ENCODE peak calls at places on chromosome 11, in ten cellular contexts. G is choroid plexus epithelial cell, E is transverse colon, R is brain microvascular endothelial cell, J is lung, M is cardiac muscle cell, U is heart right ventricle, F is AG10803, L is BJ, A is Caco-2. Y is an unnamed sample.

GRCh38 chr11:130112071-130112830 is 42.6 kb downstream of the APLP2 start:
- DNase-seq in G (peak), U (no peak), F (no peak), E (no peak), A (no peak), J (no peak), R (no peak), L (no peak), M (no peak), Y (no peak)

GRCh38 chr11:75191330-75191717 is 40.4 kb downstream of the SLCO2B1 start:
- DNase-seq in A (no peak), E (no peak), L (no peak), F (no peak), R (no peak), U (no peak), J (no peak), G (no peak), M (no peak), Y (no peak)

GRCh38 chr11:64556044-64556720 is 34.8 kb upstream of the SLC22A12 start:
- DNase-seq in R (no peak), G (no peak), E (no peak), M (no peak), J (no peak), F (no peak), L (no peak), A (no peak), U (no peak), Y (no peak)

GRCh38 chr11:61927501-61927900 is 10.1 kb upstream of the RAB3IL1 start:
- DNase-seq in R (peak), J (no peak), L (no peak), F (no peak), G (peak), E (no peak), M (no peak), U (no peak), A (no peak), Y (no peak)

GRCh38 chr11:95140397-95141030 is 50.9 kb downstream of the ENDOD1 start:
- DNase-seq in F (no peak), G (peak), A (no peak), J (no peak), U (no peak), R (peak), L (no peak), E (no peak), M (no peak), Y (no peak)

GRCh38 chr11:70323811-70324210 is 53.3 kb downstream of the PPFIA1 start:
- DNase-seq in E (no peak), M (no peak), A (no peak), G (peak), R (no peak), U (no peak), F (no peak), J (no peak), L (no peak), Y (no peak)

GRCh38 chr11:13972033-13972910 is 9.7 kb downstream of the SPON1 start:
- DNase-seq in A (peak), R (no peak), M (no peak), L (no peak), J (no peak), U (no peak), G (peak), E (no peak), F (peak), Y (no peak)

GRCh38 chr11:123519055-123519796 is 89.2 kb downstream of the GRAMD1B start:
- DNase-seq in E (no peak), J (no peak), L (no peak), M (no peak), A (no peak), R (peak), F (peak), U (no peak), G (no peak), Y (no peak)

GRCh38 chr11:115659061-115659963 is 155.1 kb upstream of the CADM1 start:
- DNase-seq in U (peak), L (no peak), R (no peak), G (no peak), M (peak), E (no peak), F (no peak), J (no peak), A (no peak), Y (peak)

GRCh38 chr11:16081756-16082531 is 274.4 kb downstream of the SOX6 start:
- DNase-seq in J (no peak), F (no peak), U (no peak), E (no peak), M (no peak), A (no peak), R (no peak), G (no peak), L (no peak), Y (no peak)

GRCh38 chr11:126011220-126011619 is 51.4 kb downstream of the CDON start:
- DNase-seq in U (no peak), F (no peak), J (no peak), G (no peak), L (no peak), R (no peak), E (no peak), M (peak), A (no peak), Y (no peak)

GRCh38 chr11:17489729-17490128 is 13.1 kb upstream of the ABCC8 start:
- DNase-seq in F (no peak), A (no peak), G (no peak), R (no peak), E (no peak), M (no peak), L (no peak), J (no peak), U (no peak), Y (no peak)

GRCh38 chr11:62988281-62988680 is 3.5 kb upstream of the SLC22A6 start:
- DNase-seq in L (no peak), M (no peak), U (no peak), F (no peak), E (no peak), G (no peak), J (no peak), A (no peak), R (no peak), Y (no peak)

GRCh38 chr11:1387961-1388762 is 1.6 kb upstream of the BRSK2 start:
- DNase-seq in R (no peak), G (no peak), J (peak), E (peak), M (peak), L (no peak), U (peak), F (no peak), A (peak), Y (no peak)

GRCh38 chr11:20089796-20090653 is 70.2 kb downstream of the DBX1 start:
- DNase-seq in G (peak), J (no peak), M (peak), E (no peak), L (no peak), R (peak), F (peak), U (no peak), A (peak), Y (no peak)

GRCh38 chr11:88704505-88704904 is 361.3 kb downstream of the GRM5 start:
- DNase-seq in E (no peak), A (no peak), J (no peak), M (peak), F (no peak), L (no peak), R (peak), U (no peak), G (peak), Y (no peak)

GRCh38 chr11:132655187-132655855 is 877.0 kb downstream of the OPCML start:
- DNase-seq in R (no peak), F (peak), E (no peak), M (no peak), G (no peak), J (no peak), U (no peak), L (no peak), A (no peak), Y (no peak)

GRCh38 chr11:65892661-65893317 is 2.3 kb downstream of the CCDC85B start:
- DNase-seq in M (no peak), A (no peak), L (no peak), J (no peak), E (no peak), G (no peak), R (no peak), U (no peak), F (no peak), Y (no peak)

GRCh38 chr11:65894034-65894591 is 3.6 kb downstream of the CCDC85B start:
- DNase-seq in M (no peak), A (no peak), F (no peak), R (no peak), E (no peak), U (peak), J (no peak), G (no peak), L (no peak), Y (no peak)

GRCh38 chr11:65888163-65888814 is at the start of gene FIBP:
- DNase-seq in U (peak), L (peak), F (peak), G (peak), M (peak), E (peak), R (peak), A (peak), J (peak), Y (peak)

GRCh38 chr11:65890324-65891179 is at the start of gene CCDC85B:
- DNase-seq in F (peak), E (peak), L (peak), J (peak), M (peak), U (peak), G (peak), A (peak), R (peak), Y (peak)

DNA sequence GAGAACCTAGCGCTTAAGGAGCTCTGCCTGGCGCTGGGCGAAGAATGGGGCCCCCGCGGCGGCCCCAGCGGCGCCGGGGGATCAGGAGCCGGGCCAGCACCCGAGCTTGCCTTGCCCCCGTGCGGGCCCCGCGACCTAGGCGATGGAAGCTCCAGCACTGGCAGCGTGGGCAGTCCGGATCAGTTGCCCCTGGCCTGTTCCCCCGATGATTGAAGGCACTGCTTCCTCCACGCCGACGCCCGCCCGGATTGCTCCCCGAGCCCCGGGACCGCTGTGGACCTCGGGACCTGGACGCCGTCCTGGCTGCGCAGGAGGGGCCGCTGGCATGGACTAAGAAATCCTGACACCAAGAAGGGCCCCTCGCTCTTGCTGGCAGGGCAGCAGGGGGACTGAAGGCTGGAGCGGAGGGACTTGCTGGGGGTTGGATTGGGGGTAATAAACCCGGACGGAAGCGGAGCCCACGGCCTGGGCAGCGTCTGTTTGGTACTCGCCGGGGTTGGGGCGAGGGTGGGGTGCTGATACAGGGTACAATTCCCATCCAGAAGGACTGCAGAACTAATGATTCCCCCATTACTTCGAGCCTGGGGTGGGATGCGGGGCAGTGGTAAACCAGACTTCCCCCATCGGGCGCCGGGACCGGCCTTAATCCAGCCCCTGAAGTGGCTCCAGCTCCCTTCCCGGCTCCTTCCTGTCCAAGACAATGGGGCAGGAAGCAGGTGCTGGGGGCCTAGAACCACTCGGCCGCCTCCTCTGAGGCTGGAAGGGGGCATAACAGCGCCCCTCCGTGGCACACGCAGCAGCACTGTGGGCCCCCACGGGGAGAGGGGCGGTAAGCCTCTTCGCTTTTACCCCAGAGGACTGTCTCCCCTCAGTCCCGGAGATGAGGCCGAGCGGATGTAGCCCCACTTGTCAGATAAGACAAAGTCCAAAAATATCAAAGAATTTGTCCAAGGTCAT is 985 bp downstream of the CCDC85B start:
- DNase-seq in F (no peak), A (no peak), E (no peak), G (no peak), L (no peak), J (no peak), R (no peak), U (peak), M (peak), Y (no peak)
- TF ChIP-seq CTCF in F (peak), A (no peak), E (no peak), G (peak), L (peak), J (peak), R (peak), U (peak), M (peak), Y (no peak)

DNA sequence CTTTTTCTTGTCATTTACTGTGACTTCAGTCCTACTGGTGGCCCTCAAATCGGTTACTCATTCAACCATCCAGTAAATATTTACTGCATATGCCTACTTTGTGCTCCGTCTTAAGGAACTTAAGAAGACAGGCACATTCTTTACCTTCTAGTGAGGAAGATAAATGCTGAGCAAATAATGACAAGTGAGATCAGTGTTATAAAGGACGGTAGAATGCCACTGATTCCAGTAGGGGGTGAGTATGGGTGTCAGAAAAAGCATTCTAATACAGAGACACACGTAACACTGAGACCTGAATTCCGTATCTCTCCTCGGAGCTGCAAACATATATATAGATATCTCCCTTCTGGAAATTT is 1.6 kb downstream of the ANKRD42 start:
- DNase-seq in G (peak), F (no peak), E (no peak), L (no peak), A (peak), M (no peak), R (no peak), U (no peak), J (no peak), Y (no peak)
- TF ChIP-seq CTCF in G (no peak), F (no peak), E (no peak), L (no peak), A (no peak), M (peak), R (no peak), U (no peak), J (no peak), Y (no peak)

DNA sequence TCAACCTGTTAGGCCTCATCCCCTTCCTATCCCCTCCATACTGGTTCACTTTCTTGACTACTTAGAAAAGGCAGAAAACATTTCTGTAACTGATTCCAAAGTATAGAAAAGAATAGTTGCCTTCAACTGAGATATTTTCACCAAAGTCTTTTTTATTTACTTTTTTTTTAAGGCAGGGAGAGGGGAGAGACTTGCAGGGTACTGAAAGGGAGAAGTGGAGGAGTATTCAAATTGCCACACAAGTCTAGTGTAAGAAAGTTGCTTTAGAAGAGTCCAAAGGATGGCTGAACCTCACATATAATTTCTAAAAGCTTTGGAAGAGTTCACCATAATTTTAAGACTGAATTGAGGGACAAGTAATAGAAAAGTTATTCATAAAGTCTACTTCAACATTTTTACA is 6.3 kb downstream of the PHF21A start:
- DNase-seq in J (no peak), M (no peak), G (no peak), R (no peak), L (no peak), F (no peak), U (no peak), A (no peak), E (no peak), Y (no peak)
- TF ChIP-seq CTCF in J (no peak), M (no peak), G (no peak), R (no peak), L (no peak), F (no peak), U (no peak), A (no peak), E (no peak), Y (no peak)

GRCh38 chr11:85951049-85951405 is 95.8 kb downstream of the CCDC83 start:
- DNase-seq in E (no peak), U (no peak), J (no peak), G (no peak), M (no peak), R (no peak), L (no peak), F (no peak), A (no peak), Y (no peak)
- TF ChIP-seq CTCF in E (no peak), U (no peak), J (no peak), G (no peak), M (no peak), R (no peak), L (no peak), F (no peak), A (no peak), Y (no peak)

DNA sequence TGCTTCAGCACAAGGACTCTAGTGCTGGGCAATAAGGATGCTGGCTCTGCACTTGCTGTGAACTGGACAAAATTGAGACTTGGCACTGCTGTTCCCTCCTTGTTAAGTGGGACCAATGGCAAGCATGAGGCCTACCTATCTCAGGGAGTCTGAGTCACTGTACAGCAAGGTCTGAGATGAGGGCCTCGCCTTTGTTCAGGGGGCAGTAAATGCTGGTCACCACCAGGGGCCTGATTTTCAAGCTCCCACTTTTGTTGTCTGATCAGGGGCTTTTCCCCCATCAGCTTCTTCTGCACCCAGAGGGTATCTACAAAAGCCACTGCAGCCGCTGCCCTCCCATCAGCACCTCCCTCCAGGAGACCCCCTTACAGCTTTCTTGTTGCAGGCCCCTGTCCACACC is 22.8 kb downstream of the DHCR7 start:
- DNase-seq in A (peak), U (no peak), E (no peak), F (no peak), G (no peak), L (no peak), J (no peak), R (no peak), M (no peak), Y (no peak)
- TF ChIP-seq CTCF in A (peak), U (no peak), E (no peak), F (no peak), G (no peak), L (no peak), J (no peak), R (peak), M (no peak), Y (no peak)